ENCODE peak calls at places on chromosome 17, in six cellular contexts. Y is BJ, D is GM06990, H is right atrium auricular region, X is heart left ventricle, U is skeletal muscle cell. F is an unnamed sample.

GRCh38 chr17:69055334-69055733 is 5.4 kb downstream of the ABCA9 start:
- DNase-seq in D (no peak), Y (no peak), H (no peak), X (no peak), U (no peak), F (no peak)

GRCh38 chr17:2222901-2223616 is 80.5 kb downstream of the SMG6 start:
- DNase-seq in D (peak; percentile 49), H (peak; percentile 89), Y (no peak), X (peak; percentile 82), U (peak; percentile 87), F (no peak)

GRCh38 chr17:29847527-29847931 is 82.5 kb downstream of the SSH2 start:
- DNase-seq in D (no peak), Y (no peak), X (no peak), H (no peak), U (no peak), F (no peak)

GRCh38 chr17:35294756-35295155 is 51.9 kb downstream of the SLFN5 start:
- DNase-seq in H (no peak), U (no peak), Y (no peak), D (no peak), X (no peak), F (no peak)

GRCh38 chr17:77882040-77882439 is 76.5 kb upstream of the TNRC6C start:
- DNase-seq in H (no peak), D (no peak), X (no peak), Y (no peak), U (no peak), F (no peak)

GRCh38 chr17:57935833-57936807 is 19.1 kb downstream of the CUEDC1 start:
- DNase-seq in X (peak; percentile 75), D (no peak), U (no peak), Y (no peak), H (no peak), F (no peak)

GRCh38 chr17:55274371-55275255 is 9.9 kb downstream of the HLF start:
- DNase-seq in U (no peak), D (no peak), Y (no peak), X (no peak), H (no peak), F (no peak)

GRCh38 chr17:78658281-78658785 is 81.1 kb upstream of the DNAH17 start:
- DNase-seq in H (no peak), D (no peak), Y (peak; percentile 73), X (no peak), U (peak; percentile 63), F (peak; percentile 55)

GRCh38 chr17:81342062-81342699 is 47.1 kb upstream of the SLC38A10 start:
- DNase-seq in U (no peak), Y (no peak), D (no peak), X (no peak), H (no peak), F (no peak)

GRCh38 chr17:16519021-16519420 is 27.0 kb upstream of the LRRC75A start:
- DNase-seq in U (no peak), H (no peak), D (no peak), Y (no peak), X (no peak), F (no peak)

GRCh38 chr17:16515933-16516332 is 23.9 kb upstream of the LRRC75A start:
- DNase-seq in X (no peak), D (no peak), U (no peak), H (no peak), Y (no peak), F (no peak)

GRCh38 chr17:16513858-16514257 is 21.9 kb upstream of the LRRC75A start:
- DNase-seq in X (no peak), Y (no peak), U (no peak), D (no peak), H (no peak), F (no peak)

GRCh38 chr17:16516594-16517018 is 24.6 kb upstream of the LRRC75A start:
- DNase-seq in D (no peak), H (peak; percentile 64), Y (peak; percentile 23), X (peak; percentile 63), U (no peak), F (no peak)

DNA sequence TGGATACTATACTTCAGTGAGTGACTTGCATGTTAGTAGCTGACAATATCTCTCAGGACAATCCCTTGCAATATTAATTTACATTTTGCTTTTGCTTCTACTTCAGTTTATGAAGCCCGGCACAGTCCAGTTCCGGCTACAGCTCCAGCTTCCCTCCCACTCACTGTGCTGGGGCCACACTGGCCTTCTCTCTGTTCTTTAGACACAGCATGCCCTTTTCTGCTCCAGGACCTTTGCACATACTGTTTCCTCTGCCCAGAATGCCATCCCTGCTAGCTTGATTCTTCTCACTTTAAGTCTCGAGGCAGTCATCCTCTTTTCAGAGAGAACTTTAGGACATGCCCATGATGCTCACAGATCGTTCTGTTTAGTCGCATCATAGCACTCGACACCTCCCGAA is 25.5 kb upstream of the LRRC75A start:
- DNase-seq in Y (no peak), D (no peak), X (no peak), H (no peak), U (no peak), F (no peak)
- H3K4me3 ChIP-seq in Y (no peak overlapping the region), D (no peak overlapping the region), X (no peak overlapping the region), H (no peak overlapping the region), U (no peak overlapping the region), F (no peak overlapping the region)

GRCh38 chr17:60577147-60577925 is 22.7 kb upstream of the PPM1D start:
- DNase-seq in H (no peak), D (no peak), X (peak; percentile 37), U (peak; percentile 34), Y (no peak), F (no peak)
- H3K4me3 ChIP-seq in H (peak overlapping the region; percentile 33), D (peak overlapping the region; percentile 33), X (peak overlapping the region; percentile 41), U (peak overlapping the region; percentile 36), Y (peak overlapping the region; percentile 30), F (peak overlapping the region; percentile 46)

GRCh38 chr17:50062323-50063243 is 6.7 kb downstream of the ITGA3 start:
- DNase-seq in H (peak; percentile 66), D (no peak), Y (no peak), U (peak; percentile 54), X (peak; percentile 93), F (peak; percentile 67)
- H3K4me3 ChIP-seq in H (peak overlapping the region; percentile 15), D (no peak overlapping the region), Y (no peak overlapping the region), U (no peak overlapping the region), X (no peak overlapping the region), F (peak overlapping the region; percentile 20)

GRCh38 chr17:49574945-49575523 is 637 bp upstream of the NXPH3 start:
- DNase-seq in H (no peak), Y (no peak), U (no peak), X (no peak), D (no peak), F (no peak)

GRCh38 chr17:49576906-49577650 is 1.4 kb downstream of the NXPH3 start:
- DNase-seq in Y (no peak), H (no peak), X (no peak), D (no peak), U (no peak), F (no peak)

GRCh38 chr17:49576121-49576905 is 642 bp downstream of the NXPH3 start:
- DNase-seq in H (no peak), D (no peak), X (peak; percentile 57), U (no peak), Y (no peak), F (no peak)

GRCh38 chr17:49574283-49574892 is 1.3 kb upstream of the NXPH3 start:
- DNase-seq in H (no peak), Y (no peak), D (no peak), X (no peak), U (no peak), F (no peak)

GRCh38 chr17:49575524-49576120 is at the start of gene NXPH3:
- DNase-seq in Y (no peak), D (no peak), U (no peak), X (peak; percentile 62), H (peak; percentile 67), F (no peak)
- H3K4me3 ChIP-seq in Y (peak within 1 kb of the TSS; percentile 72), D (peak within 1 kb of the TSS; percentile 61), U (peak within 1 kb of the TSS; percentile 57), X (peak within 1 kb of the TSS; percentile 64), H (peak within 1 kb of the TSS; percentile 76), F (peak within 1 kb of the TSS; percentile 64)

DNA sequence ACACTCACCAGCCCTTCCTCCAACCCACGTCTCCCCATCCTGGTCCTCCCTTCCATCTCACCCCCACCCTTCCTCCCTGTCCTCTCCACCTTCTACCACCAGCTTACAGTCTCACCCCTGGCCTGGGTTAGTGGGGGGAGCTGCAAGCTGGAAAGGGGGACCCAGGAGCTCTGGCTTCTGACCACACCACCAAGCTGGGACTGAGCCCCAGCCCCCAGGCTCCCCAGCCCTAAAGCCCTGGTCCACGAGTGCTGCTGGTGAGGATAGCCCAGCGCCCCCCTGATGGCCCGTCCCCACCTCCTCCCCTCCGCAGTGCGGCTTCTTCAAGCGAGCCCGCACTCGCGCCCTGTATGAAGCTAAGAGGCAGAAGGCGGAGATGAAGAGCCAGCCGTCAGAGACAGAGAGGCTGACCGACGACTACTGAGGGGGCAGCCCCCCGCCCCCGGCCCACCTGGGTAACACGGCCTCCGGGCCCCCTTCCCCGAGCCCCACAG is 7.2 kb upstream of the PDK2 start:
- DNase-seq in Y (no peak), D (no peak), X (no peak), U (no peak), H (no peak), F (no peak)
- H3K4me3 ChIP-seq in Y (no peak overlapping the region), D (no peak overlapping the region), X (no peak overlapping the region), U (no peak overlapping the region), H (no peak overlapping the region), F (no peak overlapping the region)

GRCh38 chr17:47820023-47820789 is 1.4 kb downstream of the OSBPL7 start:
- DNase-seq in X (peak; percentile 64), Y (no peak), D (no peak), H (no peak), U (no peak), F (no peak)
- H3K4me3 ChIP-seq in X (no peak overlapping the region), Y (no peak overlapping the region), D (no peak overlapping the region), H (no peak overlapping the region), U (peak overlapping the region; percentile 91), F (peak overlapping the region; percentile 87)

GRCh38 chr17:41786227-41787020 is at the start of gene JUP:
- DNase-seq in X (peak; percentile 100), H (peak; percentile 100), D (peak; percentile 97), U (peak; percentile 81), Y (peak; percentile 98), F (peak; percentile 89)

GRCh38 chr17:41785876-41786226 is 660 bp downstream of the JUP start:
- DNase-seq in Y (no peak), H (peak; percentile 72), U (no peak), X (no peak), D (no peak), F (no peak)

GRCh38 chr17:41785091-41785875 is 1.2 kb downstream of the JUP start:
- DNase-seq in Y (no peak), D (no peak), H (no peak), U (no peak), X (no peak), F (no peak)

GRCh38 chr17:41784207-41784744 is 2.2 kb downstream of the JUP start:
- DNase-seq in Y (no peak), D (no peak), U (no peak), H (no peak), X (peak; percentile 72), F (no peak)

GRCh38 chr17:41787021-41787418 is 509 bp upstream of the JUP start:
- DNase-seq in Y (no peak), X (no peak), D (no peak), U (no peak), H (no peak), F (no peak)
- H3K4me3 ChIP-seq in Y (no peak overlapping the region), X (no peak overlapping the region), D (no peak overlapping the region), U (no peak overlapping the region), H (no peak overlapping the region), F (peak overlapping the region; percentile 20)

GRCh38 chr17:10613775-10614513 is 43.2 kb downstream of the MYH3 start:
- DNase-seq in X (no peak), U (no peak), H (no peak), D (no peak), Y (no peak), F (no peak)
- H3K4me3 ChIP-seq in X (no peak overlapping the region), U (no peak overlapping the region), H (no peak overlapping the region), D (no peak overlapping the region), Y (no peak overlapping the region), F (no peak overlapping the region)